ENCODE peak calls at places on chromosomes 2 and 18, in four cellular contexts. P is endothelial cell of umbilical vein, O is IMR-90, R is K562. D is an unnamed sample. For H3K9me1, the result is how much of the 10 kb centered on the place peaks cover.

GRCh38 chr18:76672627-76673026 is 149.7 kb upstream of the ZNF236 start:
- DNase-seq in R (no peak), O (peak), P (no peak), D (no peak)

GRCh38 chr2:15107137-15107536 is 454.0 kb downstream of the NBAS start:
- DNase-seq in O (peak), P (no peak), R (no peak), D (no peak)

GRCh38 chr2:9771481-9772017 is 71.7 kb upstream of the TAF1B start:
- DNase-seq in O (peak), P (no peak), R (no peak), D (no peak)

GRCh38 chr2:160491922-160492371 is 1.7 kb downstream of the RBMS1 start:
- DNase-seq in O (peak), P (peak), R (no peak), D (no peak)

GRCh38 chr2:74924463-74925265 is 33.8 kb upstream of the POLE4 start:
- DNase-seq in O (no peak), P (no peak), R (no peak), D (no peak)

GRCh38 chr18:36895606-36896005 is 66.7 kb downstream of the KIAA1328 start:
- DNase-seq in R (peak), P (no peak), O (no peak), D (no peak)

GRCh38 chr2:219186754-219187456 is 8.8 kb downstream of the RETREG2 start:
- DNase-seq in O (no peak), P (no peak), R (no peak), D (no peak)

GRCh38 chr2:235458839-235459273 is 35.0 kb upstream of the AGAP1 start:
- DNase-seq in R (peak), P (no peak), O (peak), D (no peak)

GRCh38 chr2:869357-869871 is 81.2 kb upstream of the SNTG2 start:
- DNase-seq in P (no peak), O (no peak), R (no peak), D (no peak)

GRCh38 chr18:8461544-8461943 is 147.7 kb upstream of the RAB12 start:
- DNase-seq in O (peak), P (no peak), R (no peak), D (no peak)

GRCh38 chr18:46310258-46310657 is 206.1 kb downstream of the HAUS1 start:
- DNase-seq in R (no peak), O (no peak), P (no peak), D (no peak)

GRCh38 chr2:35827086-35827485 is 528.5 kb upstream of the CRIM1 start:
- DNase-seq in O (no peak), R (no peak), P (no peak), D (no peak)

GRCh38 chr2:143321994-143322393 is 192.8 kb downstream of the ARHGAP15 start:
- DNase-seq in O (no peak), P (no peak), R (peak), D (no peak)

GRCh38 chr2:196941398-196942078 is 15.0 kb upstream of the PGAP1 start:
- DNase-seq in P (no peak), O (no peak), R (no peak), D (no peak)

GRCh38 chr18:57833441-57834101 is 30.5 kb upstream of the ATP8B1 start:
- DNase-seq in R (peak), P (peak), O (peak), D (no peak)

GRCh38 chr2:229825476-229825875 is 96.3 kb downstream of the TRIP12 start:
- DNase-seq in O (no peak), R (no peak), P (peak), D (no peak)

GRCh38 chr2:51710222-51710621 is 678.3 kb upstream of the NRXN1 start:
- DNase-seq in O (no peak), R (peak), P (no peak), D (no peak)

GRCh38 chr2:42196403-42197267 is 27.5 kb downstream of the EML4 start:
- DNase-seq in R (peak), O (peak), P (peak), D (no peak)

GRCh38 chr2:144261336-144261735 is 258.6 kb downstream of the ZEB2 start:
- DNase-seq in O (no peak), R (no peak), P (no peak), D (no peak)

GRCh38 chr2:96325038-96325883 is at the start of gene ITPRIPL1:
- DNase-seq in P (peak), O (no peak), R (no peak), D (no peak)

GRCh38 chr2:122078451-122078850 is 323.0 kb downstream of the TSN start:
- DNase-seq in O (peak), R (no peak), P (no peak), D (no peak)

GRCh38 chr2:36516136-36516870 is 81.7 kb downstream of the FEZ2 start:
- DNase-seq in R (no peak), P (no peak), O (peak), D (no peak)

GRCh38 chr2:174686430-174686829 is 77.8 kb downstream of the CHRNA1 start:
- DNase-seq in R (no peak), P (no peak), O (no peak), D (no peak)

DNA sequence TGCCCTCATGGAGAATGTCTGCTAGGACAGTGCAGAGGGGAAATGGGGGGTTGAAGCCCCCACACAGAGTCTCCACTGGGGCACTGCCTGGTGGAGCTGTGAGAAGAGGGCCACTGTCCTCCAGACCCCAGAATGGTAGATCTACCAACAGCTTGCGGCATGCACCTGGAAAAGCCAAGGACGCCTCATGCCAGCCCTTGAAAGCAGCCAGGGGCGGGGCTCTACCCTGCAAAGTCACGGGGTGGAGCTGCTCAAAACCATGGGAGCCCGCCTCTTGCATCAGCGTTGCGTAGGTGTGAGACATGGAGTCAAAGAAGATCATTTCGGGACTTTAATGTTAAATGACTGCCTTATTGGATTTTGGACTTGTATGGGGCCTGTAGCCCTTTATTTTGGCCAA is 157.6 kb downstream of the DSEL start:
- DNase-seq in O (no peak), R (peak), P (no peak), D (no peak)
- H3K9me1 ChIP-seq in O (under half), R (under half), P (under half), D (under half)

GRCh38 chr2:58535182-58535581 is 294.1 kb upstream of the FANCL start:
- DNase-seq in O (no peak), R (peak), P (no peak), D (no peak)

GRCh38 chr2:58532641-58533040 is 291.5 kb upstream of the FANCL start:
- DNase-seq in O (no peak), P (no peak), R (no peak), D (no peak)

GRCh38 chr2:58527656-58528055 is 286.5 kb upstream of the FANCL start:
- DNase-seq in O (no peak), R (no peak), P (no peak), D (no peak)

GRCh38 chr2:58535994-58536393 is 294.9 kb upstream of the FANCL start:
- DNase-seq in P (no peak), O (no peak), R (no peak), D (no peak)

GRCh38 chr2:58533376-58533775 is 292.3 kb upstream of the FANCL start:
- DNase-seq in O (no peak), P (no peak), R (no peak), D (no peak)
- H3K9me1 ChIP-seq in O (under half), P (under half), R (under half), D (under half)

GRCh38 chr2:85564144-85564563 is 2.9 kb upstream of the GGCX start:
- DNase-seq in R (peak), P (no peak), O (no peak), D (no peak)

GRCh38 chr2:85557130-85557529 is 4.2 kb downstream of the GGCX start:
- DNase-seq in R (no peak), O (no peak), P (no peak), D (no peak)

GRCh38 chr2:85560812-85561279 is 447 bp downstream of the GGCX start:
- DNase-seq in R (no peak), P (no peak), O (no peak), D (no peak)

GRCh38 chr2:85558160-85558559 is 3.1 kb downstream of the GGCX start:
- DNase-seq in R (no peak), O (no peak), P (no peak), D (no peak)

DNA sequence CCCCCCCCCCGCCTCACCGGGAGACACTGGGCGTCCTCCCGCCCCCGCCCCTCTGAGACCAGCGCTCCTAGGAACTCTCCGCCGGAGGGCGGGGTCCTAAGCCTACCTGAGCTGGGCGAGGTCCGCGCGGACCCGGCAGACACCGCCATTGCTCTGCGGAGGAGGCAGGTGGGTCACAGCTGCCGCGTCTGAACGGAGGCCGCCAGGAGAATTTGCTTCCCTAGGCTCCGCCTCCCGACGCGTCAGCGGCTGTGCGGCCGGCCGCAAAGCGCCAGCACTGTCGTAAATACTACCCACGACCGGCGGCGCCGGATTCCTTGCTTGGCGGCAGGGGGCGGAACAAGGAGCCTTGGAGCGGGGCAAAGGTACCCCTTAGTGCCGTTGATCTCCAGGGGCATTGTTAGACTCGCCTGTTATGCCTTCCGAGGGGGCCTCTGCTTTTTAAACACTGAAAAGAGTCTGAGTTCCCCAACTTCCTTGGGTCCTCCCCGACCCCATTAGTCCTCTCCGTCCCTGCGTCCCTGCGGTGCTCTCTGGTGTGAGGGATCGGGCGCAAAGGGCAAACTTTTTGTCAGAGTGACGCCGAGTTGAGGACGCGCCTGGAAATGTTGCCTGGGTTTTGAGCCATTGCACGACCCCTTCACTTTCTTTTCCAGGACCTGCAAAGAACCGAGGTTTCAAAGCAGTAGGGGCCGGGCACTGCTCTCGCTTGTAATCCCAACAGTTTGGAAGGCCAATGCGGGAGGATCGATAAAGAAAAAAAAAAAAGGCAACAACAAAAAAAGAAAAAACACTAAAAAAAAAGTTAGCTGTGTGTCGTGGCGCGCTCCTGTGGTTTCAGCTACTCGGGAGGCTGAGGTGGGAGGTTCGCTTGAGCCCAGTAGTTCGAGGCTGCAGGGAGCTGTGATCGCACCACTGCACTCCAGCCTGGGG is at the start of gene GGCX:
- DNase-seq in P (peak), O (peak), R (peak), D (no peak)
- H3K9me1 ChIP-seq in P (under half), O (under half), R (under half), D (under half)

GRCh38 chr2:118016911-118017310 is 3.0 kb upstream of the CCDC93 start:
- DNase-seq in P (no peak), O (no peak), R (no peak), D (no peak)

GRCh38 chr2:118013724-118014491 is at the start of gene CCDC93:
- DNase-seq in O (peak), R (peak), P (peak), D (peak)

GRCh38 chr2:118012778-118013177 is 1.1 kb downstream of the CCDC93 start:
- DNase-seq in O (no peak), R (no peak), P (peak), D (no peak)

GRCh38 chr2:118013221-118013723 is 598 bp downstream of the CCDC93 start:
- DNase-seq in O (no peak), P (peak), R (peak), D (no peak)

DNA sequence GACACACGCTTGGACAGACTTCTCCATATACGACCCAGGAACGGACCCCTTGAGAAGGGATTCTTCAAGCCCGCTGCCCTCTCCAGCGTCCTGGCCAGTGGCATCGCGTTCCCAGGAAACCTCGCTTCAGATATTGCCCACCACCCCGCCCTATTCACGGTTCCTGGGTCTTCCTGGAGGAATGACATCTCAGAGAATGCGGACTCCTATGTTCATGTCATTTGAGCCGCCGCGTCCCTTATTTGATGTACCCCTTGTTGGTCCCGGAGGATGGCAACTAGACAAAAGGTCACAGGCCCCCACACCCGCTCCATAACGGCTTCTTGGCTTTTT is 588 bp upstream of the CCDC93 start:
- DNase-seq in P (no peak), R (no peak), O (no peak), D (no peak)
- H3K9me1 ChIP-seq in P (under half), R (under half), O (under half), D (under half)

GRCh38 chr18:27033722-27034121 is 151.4 kb downstream of the CHST9 start:
- DNase-seq in R (no peak), P (no peak), O (no peak), D (no peak)

DNA sequence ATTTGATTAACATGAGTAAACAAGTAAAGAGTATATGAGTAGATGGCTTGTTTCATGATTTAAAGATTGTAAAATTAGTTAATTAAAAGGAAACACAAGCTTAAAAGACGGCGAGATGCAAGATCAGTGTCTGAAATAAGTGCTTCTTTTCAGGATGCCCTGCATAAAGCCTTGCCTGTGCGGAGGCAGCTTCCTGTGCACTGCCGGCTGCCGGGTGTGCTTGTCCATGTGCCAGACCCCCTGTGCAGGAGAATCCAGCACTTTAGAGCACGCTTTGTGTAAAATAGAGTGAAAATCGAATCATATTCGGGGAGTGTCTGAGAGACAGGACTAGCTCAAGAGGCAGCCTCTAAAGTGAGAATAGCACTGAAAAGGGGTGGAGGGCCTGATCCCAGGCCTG is 154.7 kb downstream of the CHST9 start:
- DNase-seq in P (no peak), R (no peak), O (no peak), D (no peak)
- H3K9me1 ChIP-seq in P (under half), R (under half), O (under half), D (under half)

GRCh38 chr2:233490831-233491230 is 75.8 kb downstream of the USP40 start:
- DNase-seq in P (no peak), R (no peak), O (no peak), D (no peak)
- H3K9me1 ChIP-seq in P (under half), R (under half), O (under half), D (under half)

DNA sequence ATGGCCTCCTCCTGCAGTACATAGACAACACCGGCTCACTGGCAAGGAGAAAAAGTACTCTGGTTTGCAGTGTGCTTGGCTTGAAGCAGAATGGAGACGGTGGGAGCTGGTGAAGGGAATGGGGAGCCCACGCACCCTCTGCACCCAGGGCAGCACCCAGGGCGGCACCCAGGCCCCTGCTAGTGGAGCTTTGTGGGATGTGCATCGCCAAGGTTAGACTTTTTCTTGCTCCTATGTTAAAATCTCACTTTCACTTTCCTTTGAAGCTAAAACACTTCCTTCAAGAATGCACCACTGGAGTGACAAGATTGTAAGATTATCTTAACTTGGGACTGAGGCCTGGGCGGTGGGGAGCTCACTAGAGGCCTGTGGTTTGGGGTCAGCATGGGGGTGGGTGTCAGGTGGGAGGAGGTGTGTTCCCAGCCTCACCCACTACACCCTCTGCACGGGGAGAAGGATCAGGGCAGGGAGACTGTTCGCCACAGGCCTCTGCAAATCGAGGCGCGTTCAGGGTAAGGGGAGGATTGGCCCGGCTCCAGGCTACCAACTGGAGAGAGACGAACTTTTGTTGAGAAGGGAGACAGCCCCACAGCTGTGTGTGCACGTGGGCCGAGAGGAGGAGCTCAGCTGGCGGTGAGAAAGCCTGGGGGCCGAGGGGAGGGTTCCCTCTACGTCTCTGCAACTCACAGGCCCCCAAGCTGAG is 147.5 kb downstream of the KLHL29 start:
- DNase-seq in R (no peak), O (no peak), P (no peak), D (no peak)
- H3K9me1 ChIP-seq in R (under half), O (under half), P (under half), D (under half)

DNA sequence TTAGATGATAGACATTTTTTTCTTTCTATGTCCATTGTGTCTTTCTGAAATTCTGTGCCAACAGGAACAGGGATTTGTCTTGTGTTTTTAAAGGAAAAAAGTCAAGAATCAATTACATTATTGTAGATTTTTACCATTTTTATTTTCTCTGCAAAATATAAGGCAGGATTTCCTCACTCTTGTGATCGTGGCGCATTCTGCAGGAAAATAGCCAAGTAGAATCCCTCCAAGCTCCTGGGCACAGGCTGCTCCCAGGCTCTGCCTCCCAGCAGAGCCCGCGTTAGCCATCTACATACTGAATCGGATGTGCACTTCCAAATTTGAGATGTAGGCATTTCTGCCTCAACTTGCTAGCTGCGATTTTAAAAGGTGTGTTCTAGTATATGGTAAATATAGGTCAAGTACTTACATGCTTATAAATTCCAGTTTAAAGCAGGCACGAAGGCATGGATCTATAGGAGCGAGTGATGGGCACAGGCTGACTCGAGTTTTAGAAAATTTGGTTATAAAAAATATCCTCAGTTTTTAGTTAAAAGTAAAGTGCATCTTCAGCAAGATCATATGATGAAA is 10.3 kb downstream of the TSHZ1 start:
- DNase-seq in O (no peak), P (no peak), R (no peak), D (no peak)
- H3K9me1 ChIP-seq in O (under half), P (under half), R (under half), D (under half)

GRCh38 chr2:172842749-172843349 is 107.2 kb downstream of the RAPGEF4 start:
- DNase-seq in R (no peak), O (no peak), P (no peak), D (no peak)
- H3K9me1 ChIP-seq in R (under half), O (under half), P (under half), D (under half)